ENCODE peak calls at places on chromosomes 4 and X, in seven cellular contexts. N, P, T, B, X, K and V are unnamed samples.

GRCh38 chrX:118772051-118772450 is 44.6 kb downstream of the IL13RA1 start:
- DNase-seq in P (no peak), N (no peak), K (no peak), X (no peak), B (no peak), T (no peak), V (no peak)

GRCh38 chr4:73419106-73420038 is 15.3 kb downstream of the ALB start:
- DNase-seq in N (no peak), B (no peak), X (no peak), T (no peak), K (no peak), P (no peak), V (no peak)

GRCh38 chr4:37305984-37306383 is 61.4 kb downstream of the NWD2 start:
- DNase-seq in K (no peak), X (no peak), N (no peak), P (no peak), T (no peak), B (no peak), V (no peak)

GRCh38 chr4:6955261-6955911 is 45.8 kb downstream of the TBC1D14 start:
- DNase-seq in N (no peak), T (no peak), K (no peak), P (no peak), X (peak), B (peak), V (no peak)

GRCh38 chr4:185119927-185120630 is 23.0 kb upstream of the SLC25A4 start:
- DNase-seq in B (no peak), X (no peak), K (no peak), T (peak), N (no peak), P (no peak), V (no peak)

GRCh38 chrX:131067216-131067615 is 9.1 kb downstream of the ARHGAP36 start:
- DNase-seq in X (no peak), B (no peak), P (no peak), T (no peak), N (no peak), K (no peak), V (no peak)

GRCh38 chr4:10926025-10926424 is 241.5 kb upstream of the CLNK start:
- DNase-seq in T (peak), B (no peak), X (no peak), P (no peak), K (no peak), N (no peak), V (peak)

GRCh38 chr4:184313710-184314659 is 96.3 kb upstream of the ENPP6 start:
- DNase-seq in P (no peak), N (no peak), T (no peak), X (no peak), B (no peak), K (no peak), V (no peak)

GRCh38 chrX:26631385-26631784 is 415.4 kb downstream of the MAGEB5 start:
- DNase-seq in N (no peak), B (no peak), P (no peak), K (no peak), X (no peak), T (no peak), V (no peak)

GRCh38 chr4:93370256-93370655 is 458.3 kb upstream of the ATOH1 start:
- DNase-seq in K (no peak), P (no peak), X (no peak), T (no peak), N (no peak), B (no peak), V (no peak)
- H3K4me3 ChIP-seq in K (no peak), P (no peak), X (no peak), T (no peak), N (no peak), B (no peak), V (no peak)

GRCh38 chrX:152817082-152817744 is 13.3 kb downstream of the CETN2 start:
- DNase-seq in B (peak), X (no peak), K (no peak), T (peak), P (peak), N (no peak), V (no peak)
- TF ChIP-seq CTCF in B (peak), X (peak), K (peak), T (peak), P (peak), N (no peak), V (peak)

GRCh38 chr4:80197601-80198444 is 520 bp downstream of the PRDM8 start:
- DNase-seq in N (no peak), K (no peak), P (peak), T (no peak), X (no peak), B (no peak), V (no peak)
- H3K4me3 ChIP-seq in N (peak), K (no peak), P (peak), T (peak), X (no peak), B (no peak), V (peak)

GRCh38 chr4:78056265-78057129 is 626 bp upstream of the FRAS1 start:
- DNase-seq in P (peak), B (peak), N (peak), K (peak), X (peak), T (peak), V (peak)
- TF ChIP-seq CTCF in P (peak), B (peak), N (no peak), K (no peak), X (no peak), T (no peak), V (no peak)

GRCh38 chr4:71186566-71187398 is 152.0 kb upstream of the SLC4A4 start:
- DNase-seq in T (peak), N (peak), B (peak), K (peak), X (no peak), P (peak), V (no peak)

GRCh38 chr4:71189471-71189870 is 149.3 kb upstream of the SLC4A4 start:
- DNase-seq in K (no peak), N (no peak), X (no peak), B (no peak), T (peak), P (no peak), V (no peak)

GRCh38 chr4:71188951-71189350 is 149.9 kb upstream of the SLC4A4 start:
- DNase-seq in T (no peak), B (no peak), N (no peak), P (no peak), K (no peak), X (no peak), V (no peak)

GRCh38 chr4:71187399-71188196 is 151.2 kb upstream of the SLC4A4 start:
- DNase-seq in T (peak), P (peak), B (peak), K (no peak), N (no peak), X (no peak), V (peak)

DNA sequence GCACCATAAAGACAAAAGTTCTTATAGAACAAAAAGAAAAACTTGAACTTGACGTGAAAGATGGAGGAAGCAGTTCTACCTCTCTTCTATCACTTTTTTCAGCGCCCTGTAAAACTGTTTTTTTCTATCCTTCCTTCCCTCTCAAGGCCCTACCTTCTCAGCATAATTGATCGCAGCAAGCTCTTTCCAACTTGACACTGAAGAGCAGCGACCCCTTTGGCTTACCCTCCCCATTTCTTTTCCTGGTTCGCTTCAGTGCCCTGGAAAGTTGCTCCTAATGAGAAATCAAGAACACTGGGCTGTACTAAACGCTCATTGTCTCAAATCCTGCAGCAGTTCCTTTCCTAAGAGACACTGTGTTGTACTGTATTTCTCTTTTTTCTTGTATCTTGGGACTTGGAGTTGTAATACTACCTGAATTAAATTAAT is 150.6 kb upstream of the SLC4A4 start:
- DNase-seq in N (no peak), K (no peak), T (no peak), P (no peak), B (no peak), X (no peak), V (no peak)
- H3K4me3 ChIP-seq in N (peak), K (no peak), T (peak), P (no peak), B (peak), X (no peak), V (peak)

GRCh38 chr4:88143504-88143903 is 14.9 kb downstream of the ABCG2 start:
- DNase-seq in X (peak), T (peak), K (no peak), B (peak), P (no peak), N (no peak), V (peak)
- TF ChIP-seq CTCF in X (no peak), T (no peak), K (no peak), B (no peak), P (no peak), N (no peak), V (no peak)

GRCh38 chrX:38807873-38808272 is 6.6 kb downstream of the MID1IP1 start:
- DNase-seq in B (no peak), N (no peak), X (no peak), T (no peak), P (no peak), K (no peak), V (peak)
- H3K4me3 ChIP-seq in B (no peak), N (no peak), X (no peak), T (no peak), P (no peak), K (no peak), V (no peak)

DNA sequence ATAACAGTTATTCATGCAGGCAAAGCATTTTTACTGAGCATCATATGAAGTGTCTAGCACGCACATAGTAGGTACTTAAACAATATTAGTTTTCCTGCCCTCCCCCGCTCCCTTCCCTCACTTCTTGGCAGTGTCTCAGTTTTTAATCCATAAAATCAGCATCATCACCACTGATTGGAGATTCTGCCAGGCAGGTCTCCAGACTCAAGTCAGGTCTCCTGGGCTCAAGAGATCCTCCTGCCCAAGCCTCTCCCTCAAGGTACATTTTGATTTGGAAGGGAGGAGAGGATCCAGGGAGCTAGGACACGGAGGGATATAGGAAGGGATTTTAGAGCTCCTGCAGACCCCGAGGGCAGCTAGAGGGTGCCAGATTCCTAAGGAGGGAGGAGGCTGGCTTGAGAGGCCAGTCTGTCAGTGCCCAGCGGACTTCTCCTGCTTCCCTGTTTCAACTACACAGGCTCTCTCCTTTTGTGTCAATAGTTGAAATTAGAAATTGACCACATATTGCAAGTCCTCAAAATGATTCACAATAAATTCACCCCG is 4.4 kb upstream of the FAT1 start:
- DNase-seq in N (no peak), T (no peak), B (peak), K (no peak), P (no peak), X (peak), V (no peak)
- TF ChIP-seq CTCF in N (no peak), T (no peak), B (peak), K (no peak), P (no peak), X (no peak), V (no peak)